ENCODE peak calls at places on chromosome 19, in eight cellular contexts. W is tibial nerve, I is lung, S is heart left ventricle, B is PC-3, D is cardiac muscle cell, H is mesenchymal stem cell, M is tibial artery. F is an unnamed sample.

GRCh38 chr19:41691268-41691970 is 3.3 kb upstream of the CEACAM7 start:
- DNase-seq in I (no peak), H (no peak), D (peak; percentile 12), M (no peak), S (no peak), W (no peak), B (peak; percentile 27), F (peak; percentile 43)

GRCh38 chr19:57099199-57099661 is 20.6 kb upstream of the USP29 start:
- DNase-seq in I (peak; percentile 54), D (peak; percentile 70), B (peak; percentile 71), M (peak; percentile 25), W (no peak), S (peak; percentile 46), H (no peak), F (peak; percentile 81)

GRCh38 chr19:11338569-11339253 is 746 bp downstream of the RAB3D start:
- DNase-seq in W (no peak), I (no peak), B (peak; percentile 44), H (no peak), S (no peak), M (no peak), D (no peak), F (no peak)

GRCh38 chr19:10007811-10008211 is 2.5 kb downstream of the COL5A3 start:
- DNase-seq in D (peak; percentile 61), H (peak; percentile 84), I (no peak), B (no peak), M (peak; percentile 44), W (no peak), S (peak; percentile 73), F (no peak)

GRCh38 chr19:51439021-51439465 is 19.2 kb downstream of the SIGLEC8 start:
- DNase-seq in D (peak; percentile 26), H (no peak), S (no peak), B (peak; percentile 46), M (no peak), I (no peak), W (no peak), F (peak; percentile 16)

GRCh38 chr19:9936151-9937000 is at the start of gene OLFM2:
- DNase-seq in D (no peak), M (no peak), W (no peak), B (no peak), H (no peak), I (no peak), S (peak; percentile 13), F (peak; percentile 60)

GRCh38 chr19:58386576-58387337 is at the start of gene RPS5:
- DNase-seq in I (peak; percentile 97), H (peak; percentile 99), W (peak; percentile 94), D (peak; percentile 99), S (peak; percentile 97), B (peak; percentile 100), M (peak; percentile 97), F (peak; percentile 96)

GRCh38 chr19:30335306-30335886 is 36.8 kb upstream of the ZNF536 start:
- DNase-seq in H (no peak), W (no peak), S (no peak), I (no peak), M (no peak), B (no peak), D (no peak), F (no peak)

GRCh38 chr19:27522223-27522622 is 1690.7 kb downstream of the UQCRFS1 start:
- DNase-seq in H (no peak), M (no peak), I (no peak), W (no peak), B (no peak), S (no peak), D (no peak), F (no peak)

GRCh38 chr19:49950590-49950948 is 10.4 kb downstream of the SIGLEC11 start:
- DNase-seq in B (no peak), M (no peak), I (no peak), S (no peak), W (no peak), D (no peak), H (no peak), F (no peak)

GRCh38 chr19:34722353-34722752 is 11.7 kb upstream of the ZNF181 start:
- DNase-seq in M (no peak), S (no peak), D (no peak), I (no peak), H (no peak), W (no peak), B (peak; percentile 27), F (no peak)

GRCh38 chr19:44759083-44759804 is 10.7 kb downstream of the BCL3 start:
- DNase-seq in I (no peak), M (no peak), S (no peak), D (no peak), H (no peak), B (no peak), W (no peak), F (no peak)

GRCh38 chr19:41928754-41929535 is 696 bp upstream of the ERFL start:
- DNase-seq in W (no peak), S (no peak), B (no peak), H (no peak), D (no peak), M (no peak), I (no peak), F (no peak)

GRCh38 chr19:14536926-14537692 is 7.7 kb downstream of the TECR start:
- DNase-seq in H (peak; percentile 62), S (peak; percentile 74), M (peak; percentile 51), I (peak; percentile 90), D (peak; percentile 94), B (peak; percentile 88), W (no peak), F (peak; percentile 55)

GRCh38 chr19:37928527-37929286 is 21.7 kb downstream of the SIPA1L3 start:
- DNase-seq in W (no peak), M (no peak), H (no peak), S (no peak), D (no peak), I (no peak), B (no peak), F (no peak)

GRCh38 chr19:41064974-41065569 is 23.2 kb upstream of the CYP2A13 start:
- DNase-seq in H (peak; percentile 28), M (no peak), D (peak; percentile 54), I (no peak), W (no peak), B (peak; percentile 4), S (no peak), F (no peak)

GRCh38 chr19:43624933-43625332 is 5.5 kb upstream of the ZNF428 start:
- DNase-seq in S (peak; percentile 36), W (no peak), D (peak; percentile 57), I (peak; percentile 40), H (peak; percentile 37), B (no peak), M (peak; percentile 26), F (peak; percentile 29)

GRCh38 chr19:44212865-44213346 is 574 bp downstream of the ZNF227 start:
- DNase-seq in S (no peak), W (no peak), D (peak; percentile 34), I (no peak), M (no peak), B (peak; percentile 2), H (peak; percentile 65), F (no peak)

GRCh38 chr19:51641648-51642047 is 5.0 kb downstream of the SIGLEC14 start:
- DNase-seq in D (no peak), H (no peak), W (no peak), S (no peak), B (no peak), M (no peak), I (no peak), F (no peak)

GRCh38 chr19:36652958-36653357 is 13.7 kb downstream of the ZNF461 start:
- DNase-seq in S (no peak), I (no peak), W (no peak), H (no peak), D (no peak), B (no peak), M (no peak), F (no peak)
- H3K9me3 ChIP-seq in S (peaks cover 93% of the 10 kb centered on the region), I (peaks cover 42% of the 10 kb centered on the region), W (no peaks in the 10 kb centered on the region), H (peaks cover 93% of the 10 kb centered on the region), D (no peaks in the 10 kb centered on the region), B (no peaks in the 10 kb centered on the region), M (peaks cover 97% of the 10 kb centered on the region), F (peaks cover 2% of the 10 kb centered on the region)

GRCh38 chr19:7602935-7603497 is 7.4 kb downstream of the CAMSAP3 start:
- DNase-seq in I (no peak), D (peak; percentile 55), S (no peak), M (no peak), H (no peak), W (no peak), B (no peak), F (no peak)

GRCh38 chr19:7600721-7601120 is 5.1 kb downstream of the CAMSAP3 start:
- DNase-seq in W (no peak), S (no peak), I (no peak), B (no peak), H (no peak), M (no peak), D (no peak), F (no peak)

GRCh38 chr19:7603919-7604318 is 8.3 kb downstream of the CAMSAP3 start:
- DNase-seq in M (no peak), I (no peak), W (no peak), D (peak; percentile 43), H (no peak), S (no peak), B (no peak), F (no peak)

GRCh38 chr19:7605490-7606222 is 10.0 kb downstream of the CAMSAP3 start:
- DNase-seq in S (no peak), W (no peak), H (peak; percentile 14), M (no peak), B (peak; percentile 71), D (peak; percentile 38), I (no peak), F (peak; percentile 60)

GRCh38 chr19:7602240-7602934 is 6.7 kb downstream of the CAMSAP3 start:
- DNase-seq in D (peak; percentile 79), I (peak; percentile 48), B (no peak), S (no peak), H (no peak), W (no peak), M (no peak), F (no peak)
- H3K27ac ChIP-seq in D (no peak overlapping the region), I (peak overlapping the region; percentile 24), B (no peak overlapping the region), S (no peak overlapping the region), H (no peak overlapping the region), W (no peak overlapping the region), M (no peak overlapping the region), F (no peak overlapping the region)

GRCh38 chr19:15991602-15992001 is 42.8 kb downstream of the OR10H4 start:
- DNase-seq in D (no peak), S (no peak), B (no peak), W (no peak), H (no peak), I (no peak), M (no peak), F (no peak)
- H3K9me3 ChIP-seq in D (no peaks in the 10 kb centered on the region), S (no peaks in the 10 kb centered on the region), B (no peaks in the 10 kb centered on the region), W (no peaks in the 10 kb centered on the region), H (peaks cover 6% of the 10 kb centered on the region), I (peaks cover 15% of the 10 kb centered on the region), M (no peaks in the 10 kb centered on the region), F (peaks cover 5% of the 10 kb centered on the region)

GRCh38 chr19:32823747-32824102 is 45.8 kb downstream of the SLC7A9 start:
- DNase-seq in S (no peak), M (no peak), H (no peak), B (no peak), D (no peak), I (no peak), W (no peak), F (no peak)

GRCh38 chr19:32822916-32823746 is 46.4 kb downstream of the SLC7A9 start:
- DNase-seq in S (no peak), B (no peak), W (no peak), I (no peak), M (no peak), D (no peak), H (no peak), F (no peak)

GRCh38 chr19:32824906-32825608 is 44.5 kb downstream of the SLC7A9 start:
- DNase-seq in D (no peak), H (no peak), M (no peak), W (no peak), S (no peak), I (no peak), B (no peak), F (no peak)

GRCh38 chr19:32828139-32828538 is 41.4 kb downstream of the SLC7A9 start:
- DNase-seq in I (no peak), W (no peak), D (no peak), S (no peak), M (no peak), H (no peak), B (no peak), F (no peak)

GRCh38 chr19:32824136-32824835 is 45.3 kb downstream of the SLC7A9 start:
- DNase-seq in W (no peak), B (no peak), I (no peak), M (no peak), S (no peak), H (no peak), D (no peak), F (peak; percentile 28)
- H3K27ac ChIP-seq in W (no peak overlapping the region), B (no peak overlapping the region), I (no peak overlapping the region), M (no peak overlapping the region), S (no peak overlapping the region), H (no peak overlapping the region), D (no peak overlapping the region), F (no peak overlapping the region)

F was measured in WERI-Rb-1.